ENCODE peak calls at places on chromosomes 2 and 18, in eight cellular contexts. One of them, this sample, is unnamed.

GRCh38 chr2:29688429-29688828 is 233.0 kb downstream of the ALK start:
- DNase-seq in dermis microvascular lymphatic vessel endothelial cell: no peak
- DNase-seq in pons: no peak
- DNase-seq in Right ventricle myocardium superior: no peak
- DNase-seq in GM13976: no peak
- DNase-seq in stimulated activated CD8-positive, alpha-beta memory T cell treated with anti-CD3 and anti-CD28 coated beads, Interleukin-15, amount 100 ng/mL, for 24 hours: no peak
- DNase-seq in cardiac fibroblast: no peak
- DNase-seq in C1 segment of cervical spinal cord: no peak
- DNase-seq in this sample: no peak

GRCh38 chr2:56127773-56128170 is 56.0 kb upstream of the CCDC85A start:
- DNase-seq in dermis microvascular lymphatic vessel endothelial cell: no peak
- DNase-seq in pons: peak
- DNase-seq in Right ventricle myocardium superior: no peak
- DNase-seq in GM13976: no peak
- DNase-seq in stimulated activated CD8-positive, alpha-beta memory T cell treated with anti-CD3 and anti-CD28 coated beads, Interleukin-15, amount 100 ng/mL, for 24 hours: no peak
- DNase-seq in cardiac fibroblast: no peak
- DNase-seq in C1 segment of cervical spinal cord: no peak
- DNase-seq in this sample: no peak

GRCh38 chr2:215613265-215613664 is 177.4 kb upstream of the FN1 start:
- DNase-seq in dermis microvascular lymphatic vessel endothelial cell: no peak
- DNase-seq in pons: no peak
- DNase-seq in Right ventricle myocardium superior: no peak
- DNase-seq in GM13976: no peak
- DNase-seq in stimulated activated CD8-positive, alpha-beta memory T cell treated with anti-CD3 and anti-CD28 coated beads, Interleukin-15, amount 100 ng/mL, for 24 hours: no peak
- DNase-seq in cardiac fibroblast: no peak
- DNase-seq in C1 segment of cervical spinal cord: no peak
- DNase-seq in this sample: no peak

GRCh38 chr2:8191427-8191826 is 490.4 kb upstream of the ID2 start:
- DNase-seq in dermis microvascular lymphatic vessel endothelial cell: no peak
- DNase-seq in pons: no peak
- DNase-seq in Right ventricle myocardium superior: no peak
- DNase-seq in GM13976: no peak
- DNase-seq in stimulated activated CD8-positive, alpha-beta memory T cell treated with anti-CD3 and anti-CD28 coated beads, Interleukin-15, amount 100 ng/mL, for 24 hours: no peak
- DNase-seq in cardiac fibroblast: no peak
- DNase-seq in C1 segment of cervical spinal cord: no peak
- DNase-seq in this sample: no peak

GRCh38 chr2:113910110-113910717 is 20.3 kb downstream of the ACTR3 start:
- DNase-seq in dermis microvascular lymphatic vessel endothelial cell: peak
- DNase-seq in pons: no peak
- DNase-seq in Right ventricle myocardium superior: no peak
- DNase-seq in GM13976: no peak
- DNase-seq in stimulated activated CD8-positive, alpha-beta memory T cell treated with anti-CD3 and anti-CD28 coated beads, Interleukin-15, amount 100 ng/mL, for 24 hours: no peak
- DNase-seq in cardiac fibroblast: peak
- DNase-seq in C1 segment of cervical spinal cord: no peak
- DNase-seq in this sample: no peak

GRCh38 chr18:5395860-5396448 is 100.4 kb upstream of the ZBTB14 start:
- DNase-seq in dermis microvascular lymphatic vessel endothelial cell: no peak
- DNase-seq in pons: no peak
- DNase-seq in Right ventricle myocardium superior: no peak
- DNase-seq in GM13976: no peak
- DNase-seq in stimulated activated CD8-positive, alpha-beta memory T cell treated with anti-CD3 and anti-CD28 coated beads, Interleukin-15, amount 100 ng/mL, for 24 hours: no peak
- DNase-seq in cardiac fibroblast: no peak
- DNase-seq in C1 segment of cervical spinal cord: no peak
- DNase-seq in this sample: no peak

GRCh38 chr2:129212337-129212958 is 767.0 kb upstream of the RAB6C start:
- DNase-seq in dermis microvascular lymphatic vessel endothelial cell: no peak
- DNase-seq in pons: no peak
- DNase-seq in Right ventricle myocardium superior: no peak
- DNase-seq in GM13976: no peak
- DNase-seq in stimulated activated CD8-positive, alpha-beta memory T cell treated with anti-CD3 and anti-CD28 coated beads, Interleukin-15, amount 100 ng/mL, for 24 hours: no peak
- DNase-seq in cardiac fibroblast: no peak
- DNase-seq in C1 segment of cervical spinal cord: no peak
- DNase-seq in this sample: no peak

GRCh38 chr18:23114911-23115310 is 20.4 kb upstream of the CABLES1 start:
- DNase-seq in dermis microvascular lymphatic vessel endothelial cell: peak
- DNase-seq in pons: no peak
- DNase-seq in Right ventricle myocardium superior: no peak
- DNase-seq in GM13976: no peak
- DNase-seq in stimulated activated CD8-positive, alpha-beta memory T cell treated with anti-CD3 and anti-CD28 coated beads, Interleukin-15, amount 100 ng/mL, for 24 hours: no peak
- DNase-seq in cardiac fibroblast: peak
- DNase-seq in C1 segment of cervical spinal cord: no peak
- DNase-seq in this sample: no peak

GRCh38 chr2:31286961-31287550 is 53.1 kb downstream of the EHD3 start:
- DNase-seq in dermis microvascular lymphatic vessel endothelial cell: no peak
- DNase-seq in pons: no peak
- DNase-seq in Right ventricle myocardium superior: no peak
- DNase-seq in GM13976: no peak
- DNase-seq in stimulated activated CD8-positive, alpha-beta memory T cell treated with anti-CD3 and anti-CD28 coated beads, Interleukin-15, amount 100 ng/mL, for 24 hours: no peak
- DNase-seq in cardiac fibroblast: peak
- DNase-seq in C1 segment of cervical spinal cord: no peak
- DNase-seq in this sample: no peak

GRCh38 chr18:35463050-35463449 is 34.7 kb downstream of the INO80C start:
- DNase-seq in dermis microvascular lymphatic vessel endothelial cell: peak
- DNase-seq in pons: no peak
- DNase-seq in Right ventricle myocardium superior: no peak
- DNase-seq in GM13976: no peak
- DNase-seq in stimulated activated CD8-positive, alpha-beta memory T cell treated with anti-CD3 and anti-CD28 coated beads, Interleukin-15, amount 100 ng/mL, for 24 hours: no peak
- DNase-seq in cardiac fibroblast: peak
- DNase-seq in C1 segment of cervical spinal cord: no peak
- DNase-seq in this sample: no peak

GRCh38 chr2:190382851-190383250 is 25.3 kb upstream of the MFSD6 start:
- DNase-seq in dermis microvascular lymphatic vessel endothelial cell: peak
- DNase-seq in pons: peak
- DNase-seq in Right ventricle myocardium superior: no peak
- DNase-seq in GM13976: peak
- DNase-seq in stimulated activated CD8-positive, alpha-beta memory T cell treated with anti-CD3 and anti-CD28 coated beads, Interleukin-15, amount 100 ng/mL, for 24 hours: no peak
- DNase-seq in cardiac fibroblast: peak
- DNase-seq in C1 segment of cervical spinal cord: no peak
- DNase-seq in this sample: no peak

GRCh38 chr2:8548065-8548870 is 133.6 kb upstream of the ID2 start:
- DNase-seq in dermis microvascular lymphatic vessel endothelial cell: no peak
- DNase-seq in pons: no peak
- DNase-seq in Right ventricle myocardium superior: no peak
- DNase-seq in GM13976: no peak
- DNase-seq in stimulated activated CD8-positive, alpha-beta memory T cell treated with anti-CD3 and anti-CD28 coated beads, Interleukin-15, amount 100 ng/mL, for 24 hours: no peak
- DNase-seq in cardiac fibroblast: no peak
- DNase-seq in C1 segment of cervical spinal cord: no peak
- DNase-seq in this sample: no peak

GRCh38 chr2:99571609-99572344 is 82.0 kb upstream of the REV1 start:
- DNase-seq in dermis microvascular lymphatic vessel endothelial cell: no peak
- DNase-seq in pons: no peak
- DNase-seq in Right ventricle myocardium superior: no peak
- DNase-seq in GM13976: no peak
- DNase-seq in stimulated activated CD8-positive, alpha-beta memory T cell treated with anti-CD3 and anti-CD28 coated beads, Interleukin-15, amount 100 ng/mL, for 24 hours: no peak
- DNase-seq in cardiac fibroblast: no peak
- DNase-seq in C1 segment of cervical spinal cord: no peak
- DNase-seq in this sample: no peak

GRCh38 chr2:189116059-189116458 is 63.5 kb downstream of the COL5A2 start:
- DNase-seq in dermis microvascular lymphatic vessel endothelial cell: no peak
- DNase-seq in pons: no peak
- DNase-seq in Right ventricle myocardium superior: no peak
- DNase-seq in GM13976: no peak
- DNase-seq in stimulated activated CD8-positive, alpha-beta memory T cell treated with anti-CD3 and anti-CD28 coated beads, Interleukin-15, amount 100 ng/mL, for 24 hours: no peak
- DNase-seq in cardiac fibroblast: no peak
- DNase-seq in C1 segment of cervical spinal cord: no peak
- DNase-seq in this sample: no peak

GRCh38 chr2:55418512-55419235 is 982 bp downstream of the CCDC88A start:
- DNase-seq in dermis microvascular lymphatic vessel endothelial cell: peak
- DNase-seq in pons: peak
- DNase-seq in Right ventricle myocardium superior: no peak
- DNase-seq in GM13976: no peak
- DNase-seq in stimulated activated CD8-positive, alpha-beta memory T cell treated with anti-CD3 and anti-CD28 coated beads, Interleukin-15, amount 100 ng/mL, for 24 hours: no peak
- DNase-seq in cardiac fibroblast: peak
- DNase-seq in C1 segment of cervical spinal cord: no peak
- DNase-seq in this sample: no peak

This sample was measured in dorsolateral prefrontal cortex.